ENCODE peak calls at places on chromosomes 11 and 22, in six cellular contexts. One of them, this sample, is unnamed.

GRCh38 chr11:65862941-65863888 is 3.0 kb downstream of the MUS81 start:
- DNase-seq in substantia nigra: no peak
- DNase-seq in neural crest cell: no peak
- DNase-seq in GDM1: no peak
- DNase-seq in lower leg skin: no peak
- DNase-seq in cardiac muscle cell: no peak
- DNase-seq in this sample: no peak

GRCh38 chr11:65793625-65794400 is 7.0 kb downstream of the OVOL1 start:
- DNase-seq in substantia nigra: no peak
- DNase-seq in neural crest cell: no peak
- DNase-seq in GDM1: no peak
- DNase-seq in lower leg skin: no peak
- DNase-seq in cardiac muscle cell: no peak
- DNase-seq in this sample: no peak

GRCh38 chr11:61009392-61010275 is 38.2 kb downstream of the CD6 start:
- DNase-seq in substantia nigra: no peak
- DNase-seq in neural crest cell: no peak
- DNase-seq in GDM1: no peak
- DNase-seq in lower leg skin: no peak
- DNase-seq in cardiac muscle cell: no peak
- DNase-seq in this sample: no peak

GRCh38 chr22:20524004-20524481 is 16.6 kb downstream of the MED15 start:
- DNase-seq in substantia nigra: no peak
- DNase-seq in neural crest cell: no peak
- DNase-seq in GDM1: no peak
- DNase-seq in lower leg skin: no peak
- DNase-seq in cardiac muscle cell: no peak
- DNase-seq in this sample: no peak

GRCh38 chr11:60777106-60777505 is 8.0 kb upstream of the MS4A10 start:
- DNase-seq in substantia nigra: no peak
- DNase-seq in neural crest cell: no peak
- DNase-seq in GDM1: no peak
- DNase-seq in lower leg skin: no peak
- DNase-seq in cardiac muscle cell: no peak
- DNase-seq in this sample: no peak

GRCh38 chr11:12092714-12093113 is 17.7 kb upstream of the MICAL2 start:
- DNase-seq in substantia nigra: peak
- DNase-seq in neural crest cell: no peak
- DNase-seq in GDM1: no peak
- DNase-seq in lower leg skin: no peak
- DNase-seq in cardiac muscle cell: no peak
- DNase-seq in this sample: no peak

GRCh38 chr11:95920460-95921105 is 3.3 kb downstream of the MTMR2 start:
- DNase-seq in substantia nigra: no peak
- DNase-seq in neural crest cell: no peak
- DNase-seq in GDM1: no peak
- DNase-seq in lower leg skin: no peak
- DNase-seq in cardiac muscle cell: no peak
- DNase-seq in this sample: no peak

GRCh38 chr11:95443386-95443785 is 212.4 kb upstream of the SESN3 start:
- DNase-seq in substantia nigra: no peak
- DNase-seq in neural crest cell: no peak
- DNase-seq in GDM1: no peak
- DNase-seq in lower leg skin: no peak
- DNase-seq in cardiac muscle cell: no peak
- DNase-seq in this sample: no peak

GRCh38 chr22:44658371-44658953 is 43.5 kb upstream of the PRR5 start:
- DNase-seq in substantia nigra: peak
- DNase-seq in neural crest cell: no peak
- DNase-seq in GDM1: no peak
- DNase-seq in lower leg skin: peak
- DNase-seq in cardiac muscle cell: no peak
- DNase-seq in this sample: no peak

GRCh38 chr11:59862252-59862651 is 4.0 kb downstream of the TCN1 start:
- DNase-seq in substantia nigra: no peak
- DNase-seq in neural crest cell: no peak
- DNase-seq in GDM1: no peak
- DNase-seq in lower leg skin: no peak
- DNase-seq in cardiac muscle cell: no peak
- DNase-seq in this sample: no peak

GRCh38 chr11:6475936-6476335 is 2.2 kb upstream of the TRIM3 start:
- DNase-seq in substantia nigra: no peak
- DNase-seq in neural crest cell: no peak
- DNase-seq in GDM1: no peak
- DNase-seq in lower leg skin: no peak
- DNase-seq in cardiac muscle cell: no peak
- DNase-seq in this sample: no peak

GRCh38 chr22:17257091-17257490 is 37.9 kb upstream of the ADA2 start:
- DNase-seq in substantia nigra: no peak
- DNase-seq in neural crest cell: no peak
- DNase-seq in GDM1: no peak
- DNase-seq in lower leg skin: no peak
- DNase-seq in cardiac muscle cell: no peak
- DNase-seq in this sample: no peak

GRCh38 chr11:44883277-44883676 is 67.4 kb downstream of the TP53I11 start:
- DNase-seq in substantia nigra: no peak
- DNase-seq in neural crest cell: no peak
- DNase-seq in GDM1: no peak
- DNase-seq in lower leg skin: no peak
- DNase-seq in cardiac muscle cell: no peak
- DNase-seq in this sample: no peak